ENCODE peak calls at places on chromosomes 12 and 14, in nine cellular contexts. J, N, E, H, O, G, W, S and F are unnamed samples.

GRCh38 chr14:101840649-101841365 is 79.3 kb downstream of the PPP2R5C start:
- DNase-seq in G (no peak), O (no peak), J (no peak), W (no peak), H (no peak), E (peak; percentile 43), S (no peak), N (no peak), F (no peak)

GRCh38 chr14:99774526-99775307 is 18.5 kb upstream of the EML1 start:
- DNase-seq in G (peak; percentile 59), N (no peak), H (no peak), W (no peak), J (no peak), O (no peak), S (no peak), E (no peak), F (no peak)

GRCh38 chr12:39990122-39991101 is 115.5 kb downstream of the SLC2A13 start:
- DNase-seq in E (peak; percentile 64), S (peak; percentile 54), J (peak; percentile 22), W (peak; percentile 36), H (peak; percentile 37), N (peak; percentile 42), O (peak; percentile 53), G (peak; percentile 66), F (peak; percentile 46)

GRCh38 chr12:116186482-116187157 is 90.9 kb downstream of the MED13L start:
- DNase-seq in N (no peak), J (no peak), S (no peak), O (no peak), H (no peak), G (no peak), E (no peak), W (no peak), F (no peak)

GRCh38 chr12:15770021-15770420 is 19.2 kb downstream of the EPS8 start:
- DNase-seq in O (no peak), E (no peak), W (no peak), G (no peak), N (no peak), H (no peak), J (no peak), S (no peak), F (no peak)

GRCh38 chr14:31677052-31677451 is 115.8 kb downstream of the NUBPL start:
- DNase-seq in O (no peak), G (no peak), H (no peak), E (no peak), J (no peak), W (no peak), N (no peak), S (no peak), F (no peak)

GRCh38 chr14:97824218-97824617 is 1027.0 kb downstream of the VRK1 start:
- DNase-seq in J (no peak), S (no peak), H (no peak), O (no peak), W (no peak), G (no peak), E (no peak), N (no peak), F (no peak)

GRCh38 chr12:50733720-50734119 is 30.2 kb upstream of the ATF1 start:
- DNase-seq in J (no peak), H (no peak), O (no peak), W (no peak), N (no peak), G (no peak), S (no peak), E (no peak), F (no peak)

GRCh38 chr12:128079-128478 is 61.5 kb downstream of the IQSEC3 start:
- DNase-seq in J (no peak), S (no peak), N (no peak), G (no peak), O (no peak), H (no peak), W (no peak), E (no peak), F (no peak)

GRCh38 chr12:107388263-107388662 is 294.9 kb upstream of the CRY1 start:
- DNase-seq in N (no peak), E (no peak), S (no peak), W (no peak), G (no peak), H (no peak), J (no peak), O (no peak), F (no peak)

GRCh38 chr12:1845010-1845409 is 24.6 kb downstream of the LRTM2 start:
- DNase-seq in E (no peak), H (no peak), N (no peak), J (no peak), W (peak; percentile 6), O (no peak), S (no peak), G (no peak), F (no peak)

GRCh38 chr12:13241833-13242232 is 45.3 kb downstream of the EMP1 start:
- DNase-seq in G (peak; percentile 52), E (no peak), H (no peak), S (no peak), N (no peak), J (no peak), O (no peak), W (no peak), F (no peak)

GRCh38 chr14:102050026-102050405 is 36.8 kb downstream of the HSP90AA1 start:
- DNase-seq in G (no peak), E (no peak), O (no peak), J (no peak), W (no peak), S (no peak), N (no peak), H (no peak), F (no peak)

GRCh38 chr12:56029666-56030293 is 8.9 kb downstream of the IKZF4 start:
- DNase-seq in W (peak; percentile 59), N (no peak), H (peak; percentile 36), J (peak; percentile 79), S (peak; percentile 47), E (peak; percentile 84), O (peak; percentile 60), G (peak; percentile 47), F (no peak)

GRCh38 chr12:132950844-132951535 is 5.1 kb downstream of the ZNF605 start:
- DNase-seq in H (no peak), W (no peak), E (no peak), J (no peak), S (no peak), N (no peak), G (no peak), O (no peak), F (no peak)

GRCh38 chr12:132952371-132953162 is 3.5 kb downstream of the ZNF605 start:
- DNase-seq in E (no peak), G (no peak), S (no peak), W (no peak), N (no peak), O (no peak), J (no peak), H (no peak), F (no peak)

GRCh38 chr12:132948146-132949066 is 7.7 kb downstream of the ZNF605 start:
- DNase-seq in J (no peak), O (no peak), N (no peak), G (no peak), S (no peak), E (no peak), H (no peak), W (no peak), F (no peak)

GRCh38 chr12:132951649-132952048 is 4.5 kb downstream of the ZNF605 start:
- DNase-seq in H (no peak), W (no peak), J (no peak), E (no peak), N (no peak), G (no peak), S (no peak), O (no peak), F (no peak)

GRCh38 chr12:132949936-132950837 is 5.9 kb downstream of the ZNF605 start:
- DNase-seq in J (no peak), S (no peak), W (no peak), H (no peak), E (no peak), N (no peak), G (no peak), O (no peak), F (no peak)
- H3K36me3 ChIP-seq in J (peaks cover under 1% of the 10 kb centered on the region), S (no peaks in the 10 kb centered on the region), W (peaks cover 18% of the 10 kb centered on the region), H (peaks cover 10% of the 10 kb centered on the region), E (peaks cover 3% of the 10 kb centered on the region), N (peaks cover 13% of the 10 kb centered on the region), G (peaks cover 39% of the 10 kb centered on the region), O (peaks cover 14% of the 10 kb centered on the region), F (no peaks in the 10 kb centered on the region)

GRCh38 chr12:51820721-51821422 is 27.6 kb downstream of the FIGNL2 start:
- DNase-seq in S (no peak), G (peak; percentile 51), N (no peak), H (peak; percentile 87), W (no peak), J (peak; percentile 92), O (peak; percentile 63), E (peak; percentile 84), F (peak; percentile 86)
- H3K27me3 ChIP-seq in S (peaks cover 64% of the 10 kb centered on the region), G (peaks cover 4% of the 10 kb centered on the region), N (no peaks in the 10 kb centered on the region), H (peaks cover under 1% of the 10 kb centered on the region), W (no peaks in the 10 kb centered on the region), J (peaks cover 21% of the 10 kb centered on the region), O (peaks cover 3% of the 10 kb centered on the region), E (peaks cover 52% of the 10 kb centered on the region), F (peaks cover 72% of the 10 kb centered on the region)

DNA sequence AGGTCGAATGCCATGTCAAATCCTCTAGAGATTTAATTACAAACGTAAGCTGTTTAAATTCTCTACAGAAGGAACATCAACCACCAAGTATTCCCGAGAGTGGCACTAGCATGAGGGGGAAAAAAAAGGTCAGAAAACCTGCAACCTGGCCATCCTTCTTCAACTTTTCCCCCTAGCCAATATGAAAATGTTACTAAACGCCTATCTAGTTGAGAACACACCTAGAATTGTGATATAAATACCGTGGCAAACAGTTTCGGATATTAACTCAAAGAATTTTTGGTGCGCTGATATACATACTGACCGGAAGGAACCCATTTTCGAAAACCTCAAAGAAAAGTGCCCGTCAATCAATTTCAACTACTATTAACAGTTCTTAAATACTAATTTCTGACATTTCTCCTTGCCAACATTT is 1.8 kb downstream of the HNRNPC start:
- DNase-seq in J (no peak), H (no peak), W (no peak), O (no peak), G (no peak), N (no peak), S (peak; percentile 77), E (no peak), F (no peak)
- H3K27ac ChIP-seq in J (no peak overlapping the region), H (peak overlapping the region; percentile 10), W (peak overlapping the region; percentile 94), O (no peak overlapping the region), G (peak overlapping the region; percentile 99), N (no peak overlapping the region), S (peak overlapping the region; percentile 81), E (peak overlapping the region; percentile 81), F (no peak overlapping the region)

GRCh38 chr12:45409966-45410365 is 194.1 kb downstream of the ANO6 start:
- DNase-seq in W (no peak), H (no peak), J (no peak), S (no peak), O (peak; percentile 64), G (no peak), E (no peak), N (no peak), F (no peak)
- H3K36me3 ChIP-seq in W (peaks cover 11% of the 10 kb centered on the region), H (peaks cover 18% of the 10 kb centered on the region), J (no peaks in the 10 kb centered on the region), S (no peaks in the 10 kb centered on the region), O (peaks cover 7% of the 10 kb centered on the region), G (peaks cover 13% of the 10 kb centered on the region), E (peaks cover 17% of the 10 kb centered on the region), N (no peaks in the 10 kb centered on the region), F (no peaks in the 10 kb centered on the region)